ENCODE peak calls at places on chromosomes 6 and 20, in four cellular contexts. F is H7; K is CD8-positive, alpha-beta T cell; C is neuronal stem cell. N is an unnamed sample.
A peak's percentile ranks its signal among the peaks of the same experiment; 100 is the strongest.

GRCh38 chr6:36627801-36628246 is 33.7 kb downstream of the SRSF3 start:
- DNase-seq in F (no peak), K (no peak), C (no peak), N (no peak)

GRCh38 chr6:112304680-112305079 is 42.5 kb upstream of the RFPL4B start:
- DNase-seq in F (no peak), K (no peak), C (no peak), N (no peak)

GRCh38 chr6:105359419-105360366 is 43.2 kb downstream of the PREP start:
- DNase-seq in F (no peak), K (no peak), C (no peak), N (no peak)

GRCh38 chr20:23235173-23236027 is 115.2 kb upstream of the NXT1 start:
- DNase-seq in F (peak; percentile 81), K (no peak), C (peak; percentile 60), N (no peak)

GRCh38 chr6:135995160-135995898 is 143.8 kb downstream of the PDE7B start:
- DNase-seq in F (no peak), K (no peak), C (no peak), N (no peak)

GRCh38 chr20:3927486-3928291 is 38.5 kb downstream of the PANK2 start:
- DNase-seq in F (peak; percentile 59), K (no peak), C (no peak), N (no peak)

GRCh38 chr6:112806163-112806900 is 459.2 kb downstream of the RFPL4B start:
- DNase-seq in F (no peak), K (no peak), C (no peak), N (no peak)

GRCh38 chr6:3287308-3287707 is 28.6 kb downstream of the PSMG4 start:
- DNase-seq in F (no peak), K (no peak), C (no peak), N (no peak)

DNA sequence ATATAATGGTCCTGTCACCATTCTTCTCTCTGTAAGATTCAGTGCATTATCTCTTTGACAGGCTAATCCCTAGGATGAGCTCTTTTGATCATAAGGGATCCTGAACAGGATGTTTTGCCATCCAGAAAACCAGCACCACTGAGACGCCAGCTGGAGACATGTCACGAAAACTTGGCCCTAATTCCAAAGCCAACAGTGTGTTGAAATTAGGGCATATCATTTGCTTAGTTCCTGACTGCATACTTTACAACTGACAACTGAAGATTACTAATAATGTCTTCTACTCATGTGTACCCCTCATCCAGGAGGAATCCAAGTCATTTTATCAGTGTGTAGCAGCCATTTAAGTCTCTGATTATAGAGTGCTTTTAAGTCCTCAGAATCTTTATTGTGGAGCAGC is 243.6 kb downstream of the KCNQ5 start:
- DNase-seq in F (no peak), K (no peak), C (no peak), N (no peak)
- H3K4me3 ChIP-seq in F (no peak overlapping the region), K (no peak overlapping the region), C (no peak overlapping the region), N (no peak overlapping the region)

GRCh38 chr20:51108638-51109363 is 85.9 kb upstream of the KCNG1 start:
- DNase-seq in F (no peak), K (no peak), C (no peak), N (no peak)
- H3K27me3 ChIP-seq in F (no peaks in the 10 kb centered on the region), K (no peaks in the 10 kb centered on the region), C (no peaks in the 10 kb centered on the region), N (peaks cover 5% of the 10 kb centered on the region)

GRCh38 chr6:26332843-26333242 is 32.2 kb upstream of the BTN3A2 start:
- DNase-seq in F (no peak), K (no peak), C (no peak), N (no peak)

GRCh38 chr6:26329763-26330511 is 35.1 kb upstream of the BTN3A2 start:
- DNase-seq in F (no peak), K (peak; percentile 54), C (no peak), N (peak; percentile 66)

GRCh38 chr6:26332408-26332807 is 32.6 kb upstream of the BTN3A2 start:
- DNase-seq in F (no peak), K (no peak), C (no peak), N (no peak)

GRCh38 chr6:26331809-26332226 is 33.2 kb upstream of the BTN3A2 start:
- DNase-seq in F (no peak), K (peak; percentile 39), C (no peak), N (peak; percentile 59)

DNA sequence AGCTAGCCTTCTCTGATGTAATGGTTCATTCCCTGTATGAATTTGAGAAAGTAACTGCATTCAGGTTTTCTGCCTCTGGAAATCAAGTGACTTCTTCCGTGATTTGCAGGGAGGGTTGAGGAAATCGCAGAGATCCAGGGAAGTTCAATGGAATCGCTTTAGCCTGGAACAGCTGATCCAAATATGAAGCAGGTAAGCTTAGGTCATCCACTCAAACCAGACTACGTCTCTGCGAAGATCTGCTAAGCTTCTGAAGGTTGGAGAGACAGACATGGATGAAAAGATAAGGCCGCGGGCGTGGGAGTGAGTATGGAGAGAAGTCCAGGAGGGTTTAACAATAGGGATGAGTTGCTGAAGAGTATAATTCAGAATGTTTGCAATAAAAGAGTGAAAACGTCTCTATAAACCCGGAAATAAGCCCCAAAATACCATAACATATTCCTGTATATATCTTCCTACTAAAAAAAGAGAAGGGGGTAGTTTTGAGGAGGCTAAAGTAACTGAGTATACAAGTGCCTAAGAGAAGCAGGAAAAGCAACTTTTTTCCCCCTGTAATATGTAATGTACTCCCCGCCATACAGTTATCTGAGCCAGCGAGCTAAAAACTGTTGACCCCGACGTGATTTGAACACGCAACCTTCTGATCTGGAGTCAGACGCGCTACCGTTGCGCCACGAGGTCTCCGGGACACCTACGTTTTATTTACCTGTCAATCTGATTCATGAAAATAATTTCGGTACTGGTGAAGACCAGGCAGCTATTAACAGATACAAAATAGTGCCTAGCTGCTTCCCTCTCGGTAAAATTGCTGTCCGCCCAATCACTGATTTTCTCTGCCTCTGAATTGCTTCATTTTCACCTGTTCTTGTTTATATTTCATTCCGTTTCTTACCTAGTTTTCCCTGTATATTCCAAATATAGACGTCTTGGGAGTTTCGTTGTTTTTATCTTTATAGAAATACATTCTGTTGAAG is 33.9 kb upstream of the BTN3A2 start:
- DNase-seq in F (peak; percentile 22), K (peak; percentile 41), C (no peak), N (peak; percentile 48)
- H3K4me3 ChIP-seq in F (peak overlapping the region; percentile 54), K (peak overlapping the region; percentile 10), C (peak overlapping the region; percentile 74), N (peak overlapping the region; percentile 23)

GRCh38 chr6:41467106-41467505 is 79.1 kb upstream of the FOXP4 start:
- DNase-seq in F (no peak), K (no peak), C (no peak), N (no peak)
- H3K27me3 ChIP-seq in F (peaks cover 61% of the 10 kb centered on the region), K (peaks cover 13% of the 10 kb centered on the region), C (peaks cover 5% of the 10 kb centered on the region), N (peaks cover 9% of the 10 kb centered on the region)

DNA sequence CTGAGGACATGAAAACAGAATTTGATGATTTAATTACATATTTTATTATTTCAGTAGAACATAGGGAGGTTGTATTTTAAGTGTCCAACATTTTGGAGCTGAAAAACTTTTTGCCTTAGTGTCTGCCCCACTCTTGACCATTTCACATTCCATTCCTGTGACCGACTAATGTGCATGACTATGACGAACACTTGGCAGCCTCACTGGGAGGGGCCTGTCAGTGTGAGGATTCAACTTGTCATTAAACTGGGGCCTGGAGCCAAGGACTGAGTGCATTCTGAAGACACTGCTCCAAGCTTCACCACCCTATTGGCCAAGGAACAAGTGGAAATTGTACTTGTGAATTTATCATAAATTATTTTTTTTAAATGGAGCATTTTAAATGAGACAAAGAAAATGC is 661.3 kb downstream of the BCKDHB start:
- DNase-seq in F (no peak), K (no peak), C (no peak), N (no peak)
- H3K4me3 ChIP-seq in F (no peak overlapping the region), K (no peak overlapping the region), C (no peak overlapping the region), N (no peak overlapping the region)

DNA sequence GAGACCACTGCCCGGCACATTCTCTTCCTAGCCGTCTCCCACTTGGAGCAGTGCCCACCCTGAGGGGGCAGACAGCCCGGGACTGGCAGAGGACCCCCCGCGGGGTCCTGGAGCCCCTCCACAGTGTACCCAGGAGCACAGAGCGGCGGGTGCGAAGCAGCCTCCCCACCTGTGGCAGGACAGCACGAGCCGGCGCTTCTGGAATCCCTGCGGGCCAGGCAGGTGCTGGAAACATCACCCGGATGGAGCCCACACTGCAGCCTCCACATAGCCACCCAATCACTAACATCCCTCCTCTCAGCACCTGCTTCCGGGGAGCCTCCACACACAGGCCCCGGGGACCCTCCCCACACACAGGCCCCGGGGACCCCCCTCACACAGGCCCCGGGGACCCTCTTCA is 18.7 kb downstream of the GATA5 start:
- DNase-seq in F (peak; percentile 72), K (no peak), C (no peak), N (no peak)
- H3K27me3 ChIP-seq in F (no peaks in the 10 kb centered on the region), K (no peaks in the 10 kb centered on the region), C (no peaks in the 10 kb centered on the region), N (no peaks in the 10 kb centered on the region)

N was measured in CD4-positive, alpha-beta memory T cell.